ENCODE peak calls at places on chromosomes 12 and 14, in ten cellular contexts. One of them, this sample, is unnamed. For H3K9me3, the result is how much of the 10 kb centered on the place peaks cover.

GRCh38 chr12:64656429-64656828 is 46.1 kb downstream of the RASSF3 start:
- DNase-seq in sigmoid colon: no peak
- DNase-seq in IMR-90: no peak
- DNase-seq in HCT116: no peak
- DNase-seq in endothelial cell of umbilical vein: peak
- DNase-seq in upper lobe of left lung: no peak
- DNase-seq in neuronal stem cell: no peak
- DNase-seq in naive thymus-derived CD4-positive, alpha-beta T cell: no peak
- DNase-seq in gastrocnemius medialis: no peak
- DNase-seq in breast epithelium: no peak
- DNase-seq in this sample: no peak

GRCh38 chr12:26092706-26093105 is 32.1 kb downstream of the BHLHE41 start:
- DNase-seq in sigmoid colon: no peak
- DNase-seq in IMR-90: peak
- DNase-seq in HCT116: no peak
- DNase-seq in endothelial cell of umbilical vein: no peak
- DNase-seq in upper lobe of left lung: no peak
- DNase-seq in neuronal stem cell: no peak
- DNase-seq in naive thymus-derived CD4-positive, alpha-beta T cell: no peak
- DNase-seq in gastrocnemius medialis: no peak
- DNase-seq in breast epithelium: no peak
- DNase-seq in this sample: no peak

GRCh38 chr14:52455291-52456088 is 96.8 kb downstream of the TXNDC16 start:
- DNase-seq in sigmoid colon: no peak
- DNase-seq in IMR-90: peak
- DNase-seq in HCT116: no peak
- DNase-seq in endothelial cell of umbilical vein: no peak
- DNase-seq in upper lobe of left lung: no peak
- DNase-seq in neuronal stem cell: no peak
- DNase-seq in naive thymus-derived CD4-positive, alpha-beta T cell: no peak
- DNase-seq in gastrocnemius medialis: no peak
- DNase-seq in breast epithelium: no peak
- DNase-seq in this sample: no peak

GRCh38 chr12:81450920-81451739 is 308.0 kb downstream of the PPFIA2 start:
- DNase-seq in sigmoid colon: no peak
- DNase-seq in IMR-90: peak
- DNase-seq in HCT116: peak
- DNase-seq in endothelial cell of umbilical vein: peak
- DNase-seq in upper lobe of left lung: no peak
- DNase-seq in neuronal stem cell: peak
- DNase-seq in naive thymus-derived CD4-positive, alpha-beta T cell: no peak
- DNase-seq in gastrocnemius medialis: no peak
- DNase-seq in breast epithelium: no peak
- DNase-seq in this sample: peak

GRCh38 chr14:104934380-104934733 is 9.7 kb downstream of the PLD4 start:
- DNase-seq in sigmoid colon: no peak
- DNase-seq in IMR-90: no peak
- DNase-seq in HCT116: no peak
- DNase-seq in endothelial cell of umbilical vein: no peak
- DNase-seq in upper lobe of left lung: no peak
- DNase-seq in neuronal stem cell: no peak
- DNase-seq in naive thymus-derived CD4-positive, alpha-beta T cell: no peak
- DNase-seq in gastrocnemius medialis: no peak
- DNase-seq in breast epithelium: no peak
- DNase-seq in this sample: no peak

GRCh38 chr12:42696424-42697149 is 107.0 kb upstream of the PRICKLE1 start:
- DNase-seq in sigmoid colon: peak
- DNase-seq in IMR-90: peak
- DNase-seq in HCT116: no peak
- DNase-seq in endothelial cell of umbilical vein: peak
- DNase-seq in upper lobe of left lung: no peak
- DNase-seq in neuronal stem cell: no peak
- DNase-seq in naive thymus-derived CD4-positive, alpha-beta T cell: no peak
- DNase-seq in gastrocnemius medialis: peak
- DNase-seq in breast epithelium: peak
- DNase-seq in this sample: no peak

GRCh38 chr12:124861492-124861891 is 2.2 kb downstream of the SCARB1 start:
- DNase-seq in sigmoid colon: peak
- DNase-seq in IMR-90: no peak
- DNase-seq in HCT116: peak
- DNase-seq in endothelial cell of umbilical vein: peak
- DNase-seq in upper lobe of left lung: no peak
- DNase-seq in neuronal stem cell: no peak
- DNase-seq in naive thymus-derived CD4-positive, alpha-beta T cell: no peak
- DNase-seq in gastrocnemius medialis: no peak
- DNase-seq in breast epithelium: peak
- DNase-seq in this sample: peak

GRCh38 chr12:69647178-69647577 is 36.5 kb upstream of the LRRC10 start:
- DNase-seq in sigmoid colon: no peak
- DNase-seq in IMR-90: no peak
- DNase-seq in HCT116: no peak
- DNase-seq in endothelial cell of umbilical vein: no peak
- DNase-seq in upper lobe of left lung: no peak
- DNase-seq in neuronal stem cell: no peak
- DNase-seq in naive thymus-derived CD4-positive, alpha-beta T cell: no peak
- DNase-seq in gastrocnemius medialis: no peak
- DNase-seq in breast epithelium: no peak
- DNase-seq in this sample: no peak

GRCh38 chr12:9662488-9662887 is 7.0 kb upstream of the CLEC2D start:
- DNase-seq in sigmoid colon: no peak
- DNase-seq in IMR-90: no peak
- DNase-seq in HCT116: no peak
- DNase-seq in endothelial cell of umbilical vein: no peak
- DNase-seq in upper lobe of left lung: no peak
- DNase-seq in neuronal stem cell: no peak
- DNase-seq in naive thymus-derived CD4-positive, alpha-beta T cell: no peak
- DNase-seq in gastrocnemius medialis: no peak
- DNase-seq in breast epithelium: no peak
- DNase-seq in this sample: no peak

GRCh38 chr12:42468341-42468821 is 121.2 kb downstream of the PRICKLE1 start:
- DNase-seq in sigmoid colon: peak
- DNase-seq in IMR-90: no peak
- DNase-seq in HCT116: no peak
- DNase-seq in endothelial cell of umbilical vein: no peak
- DNase-seq in upper lobe of left lung: no peak
- DNase-seq in neuronal stem cell: no peak
- DNase-seq in naive thymus-derived CD4-positive, alpha-beta T cell: no peak
- DNase-seq in gastrocnemius medialis: no peak
- DNase-seq in breast epithelium: no peak
- DNase-seq in this sample: no peak

GRCh38 chr12:71014180-71014785 is 93.7 kb upstream of the PTPRR start:
- DNase-seq in sigmoid colon: no peak
- DNase-seq in IMR-90: peak
- DNase-seq in HCT116: peak
- DNase-seq in endothelial cell of umbilical vein: peak
- DNase-seq in upper lobe of left lung: no peak
- DNase-seq in neuronal stem cell: peak
- DNase-seq in naive thymus-derived CD4-positive, alpha-beta T cell: no peak
- DNase-seq in gastrocnemius medialis: no peak
- DNase-seq in breast epithelium: no peak
- DNase-seq in this sample: no peak

GRCh38 chr12:98808243-98808895 is 163.3 kb downstream of the APAF1 start:
- DNase-seq in sigmoid colon: no peak
- DNase-seq in IMR-90: no peak
- DNase-seq in HCT116: no peak
- DNase-seq in endothelial cell of umbilical vein: peak
- DNase-seq in upper lobe of left lung: no peak
- DNase-seq in neuronal stem cell: no peak
- DNase-seq in naive thymus-derived CD4-positive, alpha-beta T cell: no peak
- DNase-seq in gastrocnemius medialis: no peak
- DNase-seq in breast epithelium: no peak
- DNase-seq in this sample: no peak

GRCh38 chr12:132604108-132605054 is 6.0 kb downstream of the LRCOL1 start:
- DNase-seq in sigmoid colon: no peak
- DNase-seq in IMR-90: no peak
- DNase-seq in HCT116: no peak
- DNase-seq in endothelial cell of umbilical vein: peak
- DNase-seq in upper lobe of left lung: peak
- DNase-seq in neuronal stem cell: no peak
- DNase-seq in naive thymus-derived CD4-positive, alpha-beta T cell: no peak
- DNase-seq in gastrocnemius medialis: no peak
- DNase-seq in breast epithelium: no peak
- DNase-seq in this sample: no peak

GRCh38 chr12:11839093-11839641 is 189.7 kb downstream of the ETV6 start:
- DNase-seq in sigmoid colon: no peak
- DNase-seq in IMR-90: peak
- DNase-seq in HCT116: no peak
- DNase-seq in endothelial cell of umbilical vein: peak
- DNase-seq in upper lobe of left lung: no peak
- DNase-seq in neuronal stem cell: no peak
- DNase-seq in naive thymus-derived CD4-positive, alpha-beta T cell: no peak
- DNase-seq in gastrocnemius medialis: no peak
- DNase-seq in breast epithelium: no peak
- DNase-seq in this sample: no peak

GRCh38 chr12:112970391-112970790 is 7.9 kb upstream of the OAS2 start:
- DNase-seq in sigmoid colon: no peak
- DNase-seq in IMR-90: no peak
- DNase-seq in HCT116: no peak
- DNase-seq in endothelial cell of umbilical vein: no peak
- DNase-seq in upper lobe of left lung: no peak
- DNase-seq in neuronal stem cell: no peak
- DNase-seq in naive thymus-derived CD4-positive, alpha-beta T cell: no peak
- DNase-seq in gastrocnemius medialis: no peak
- DNase-seq in breast epithelium: no peak
- DNase-seq in this sample: no peak

GRCh38 chr14:103293465-103293864 is 40.6 kb upstream of the EIF5 start:
- DNase-seq in sigmoid colon: peak
- DNase-seq in IMR-90: no peak
- DNase-seq in HCT116: no peak
- DNase-seq in endothelial cell of umbilical vein: no peak
- DNase-seq in upper lobe of left lung: no peak
- DNase-seq in neuronal stem cell: no peak
- DNase-seq in naive thymus-derived CD4-positive, alpha-beta T cell: no peak
- DNase-seq in gastrocnemius medialis: no peak
- DNase-seq in breast epithelium: no peak
- DNase-seq in this sample: no peak

GRCh38 chr14:77659822-77660221 is 43.4 kb upstream of the SPTLC2 start:
- DNase-seq in sigmoid colon: no peak
- DNase-seq in IMR-90: peak
- DNase-seq in HCT116: no peak
- DNase-seq in endothelial cell of umbilical vein: no peak
- DNase-seq in upper lobe of left lung: no peak
- DNase-seq in neuronal stem cell: no peak
- DNase-seq in naive thymus-derived CD4-positive, alpha-beta T cell: no peak
- DNase-seq in gastrocnemius medialis: no peak
- DNase-seq in breast epithelium: no peak
- DNase-seq in this sample: no peak

GRCh38 chr14:77660754-77661153 is 44.3 kb upstream of the SPTLC2 start:
- DNase-seq in sigmoid colon: no peak
- DNase-seq in IMR-90: no peak
- DNase-seq in HCT116: no peak
- DNase-seq in endothelial cell of umbilical vein: no peak
- DNase-seq in upper lobe of left lung: no peak
- DNase-seq in neuronal stem cell: peak
- DNase-seq in naive thymus-derived CD4-positive, alpha-beta T cell: no peak
- DNase-seq in gastrocnemius medialis: no peak
- DNase-seq in breast epithelium: no peak
- DNase-seq in this sample: no peak

GRCh38 chr14:77663289-77663688 is 44.5 kb downstream of the ALKBH1 start:
- DNase-seq in sigmoid colon: no peak
- DNase-seq in IMR-90: peak
- DNase-seq in HCT116: no peak
- DNase-seq in endothelial cell of umbilical vein: peak
- DNase-seq in upper lobe of left lung: no peak
- DNase-seq in neuronal stem cell: no peak
- DNase-seq in naive thymus-derived CD4-positive, alpha-beta T cell: no peak
- DNase-seq in gastrocnemius medialis: no peak
- DNase-seq in breast epithelium: no peak
- DNase-seq in this sample: no peak
- H3K27ac ChIP-seq in sigmoid colon: no peak
- H3K27ac ChIP-seq in IMR-90: no peak
- H3K27ac ChIP-seq in HCT116: no peak
- H3K27ac ChIP-seq in endothelial cell of umbilical vein: no peak
- H3K27ac ChIP-seq in upper lobe of left lung: no peak
- H3K27ac ChIP-seq in neuronal stem cell: no peak
- H3K27ac ChIP-seq in naive thymus-derived CD4-positive, alpha-beta T cell: no peak
- H3K27ac ChIP-seq in gastrocnemius medialis: peak
- H3K27ac ChIP-seq in breast epithelium: peak
- H3K27ac ChIP-seq in this sample: no peak

GRCh38 chr14:32460267-32460666 is 131.2 kb downstream of the AKAP6 start:
- DNase-seq in sigmoid colon: no peak
- DNase-seq in IMR-90: no peak
- DNase-seq in HCT116: no peak
- DNase-seq in endothelial cell of umbilical vein: no peak
- DNase-seq in upper lobe of left lung: no peak
- DNase-seq in neuronal stem cell: no peak
- DNase-seq in naive thymus-derived CD4-positive, alpha-beta T cell: no peak
- DNase-seq in gastrocnemius medialis: no peak
- DNase-seq in breast epithelium: no peak
- DNase-seq in this sample: no peak
- H3K9me3 ChIP-seq in sigmoid colon: under half
- H3K9me3 ChIP-seq in IMR-90: under half
- H3K9me3 ChIP-seq in HCT116: under half
- H3K9me3 ChIP-seq in endothelial cell of umbilical vein: under half
- H3K9me3 ChIP-seq in upper lobe of left lung: under half
- H3K9me3 ChIP-seq in neuronal stem cell: under half
- H3K9me3 ChIP-seq in naive thymus-derived CD4-positive, alpha-beta T cell: under half
- H3K9me3 ChIP-seq in gastrocnemius medialis: under half
- H3K9me3 ChIP-seq in breast epithelium: under half
- H3K9me3 ChIP-seq in this sample: under half

GRCh38 chr12:5865397-5865796 is 79.7 kb downstream of the ANO2 start:
- DNase-seq in sigmoid colon: no peak
- DNase-seq in IMR-90: no peak
- DNase-seq in HCT116: no peak
- DNase-seq in endothelial cell of umbilical vein: no peak
- DNase-seq in upper lobe of left lung: no peak
- DNase-seq in neuronal stem cell: no peak
- DNase-seq in naive thymus-derived CD4-positive, alpha-beta T cell: no peak
- DNase-seq in gastrocnemius medialis: no peak
- DNase-seq in breast epithelium: no peak
- DNase-seq in this sample: no peak
- H3K27ac ChIP-seq in sigmoid colon: no peak
- H3K27ac ChIP-seq in IMR-90: no peak
- H3K27ac ChIP-seq in HCT116: no peak
- H3K27ac ChIP-seq in endothelial cell of umbilical vein: no peak
- H3K27ac ChIP-seq in upper lobe of left lung: no peak
- H3K27ac ChIP-seq in neuronal stem cell: no peak
- H3K27ac ChIP-seq in naive thymus-derived CD4-positive, alpha-beta T cell: no peak
- H3K27ac ChIP-seq in gastrocnemius medialis: no peak
- H3K27ac ChIP-seq in breast epithelium: no peak
- H3K27ac ChIP-seq in this sample: no peak

GRCh38 chr12:24803406-24804245 is 145.3 kb downstream of the BCAT1 start:
- DNase-seq in sigmoid colon: no peak
- DNase-seq in IMR-90: no peak
- DNase-seq in HCT116: no peak
- DNase-seq in endothelial cell of umbilical vein: no peak
- DNase-seq in upper lobe of left lung: no peak
- DNase-seq in neuronal stem cell: no peak
- DNase-seq in naive thymus-derived CD4-positive, alpha-beta T cell: no peak
- DNase-seq in gastrocnemius medialis: no peak
- DNase-seq in breast epithelium: no peak
- DNase-seq in this sample: peak
- H3K9me3 ChIP-seq in sigmoid colon: under half
- H3K9me3 ChIP-seq in IMR-90: under half
- H3K9me3 ChIP-seq in HCT116: under half
- H3K9me3 ChIP-seq in endothelial cell of umbilical vein: under half
- H3K9me3 ChIP-seq in upper lobe of left lung: under half
- H3K9me3 ChIP-seq in neuronal stem cell: under half
- H3K9me3 ChIP-seq in naive thymus-derived CD4-positive, alpha-beta T cell: under half
- H3K9me3 ChIP-seq in gastrocnemius medialis: under half
- H3K9me3 ChIP-seq in breast epithelium: under half
- H3K9me3 ChIP-seq in this sample: under half

This sample was measured in SJCRH30.